ENCODE peak calls at places on chromosomes 11 and 22, in ten cellular contexts. E is H1, S is uterus, F is transverse colon, Z is suprapubic skin, J is body of pancreas, V is stomach, G is endothelial cell of umbilical vein, B is A549, O is right lobe of liver. R is an unnamed sample. For H3K4me1, the result is how much of the 10 kb centered on the place peaks cover.

GRCh38 chr11:1907955-1908354 is 11.5 kb upstream of the TNNT3 start:
- DNase-seq in Z (no peak), F (no peak), V (no peak), B (no peak), O (no peak), E (no peak), J (no peak), G (peak), S (peak), R (no peak)

GRCh38 chr11:102559839-102560238 is 29.3 kb upstream of the MMP7 start:
- DNase-seq in E (no peak), J (no peak), F (no peak), O (no peak), S (no peak), V (no peak), G (no peak), Z (no peak), B (no peak), R (no peak)

GRCh38 chr22:16960884-16961249 is 47.2 kb downstream of the GAB4 start:
- DNase-seq in F (no peak), V (no peak), S (no peak), G (no peak), O (no peak), E (no peak), Z (no peak), J (no peak), B (no peak), R (no peak)

GRCh38 chr11:110912437-110912836 is 200.2 kb upstream of the ARHGAP20 start:
- DNase-seq in S (no peak), B (no peak), V (no peak), F (no peak), J (no peak), G (no peak), Z (no peak), E (no peak), O (no peak), R (no peak)

GRCh38 chr22:43273902-43274484 is 69.2 kb downstream of the SCUBE1 start:
- DNase-seq in F (no peak), E (peak), J (peak), O (no peak), B (peak), Z (no peak), G (peak), S (peak), V (peak), R (no peak)

GRCh38 chr11:130711193-130711592 is 205.1 kb downstream of the SNX19 start:
- DNase-seq in V (no peak), E (no peak), S (no peak), O (no peak), F (no peak), Z (no peak), G (no peak), J (no peak), B (no peak), R (no peak)

GRCh38 chr11:10317776-10318526 is 13.1 kb downstream of the ADM start:
- DNase-seq in F (no peak), V (no peak), B (no peak), Z (no peak), J (no peak), S (no peak), E (no peak), G (no peak), O (no peak), R (no peak)

GRCh38 chr11:94281321-94281720 is 23.1 kb upstream of the IZUMO1R start:
- DNase-seq in V (no peak), F (no peak), Z (no peak), B (no peak), S (no peak), G (no peak), O (no peak), J (no peak), E (no peak), R (no peak)

GRCh38 chr22:23537421-23537820 is 42.7 kb downstream of the IGLL1 start:
- DNase-seq in E (no peak), V (no peak), B (no peak), F (no peak), O (no peak), Z (peak), J (no peak), G (no peak), S (no peak), R (no peak)

GRCh38 chr11:130671801-130672700 is 223.6 kb downstream of the ADAMTS15 start:
- DNase-seq in Z (no peak), E (no peak), G (no peak), S (peak), O (no peak), F (peak), B (peak), J (peak), V (peak), R (no peak)

GRCh38 chr22:32794449-32795213 is 6.9 kb upstream of the TIMP3 start:
- DNase-seq in G (no peak), V (no peak), O (no peak), Z (no peak), E (no peak), J (no peak), F (no peak), B (no peak), S (no peak), R (no peak)

GRCh38 chr11:12674936-12675696 is 895 bp downstream of the TEAD1 start:
- DNase-seq in F (no peak), O (peak), G (peak), J (peak), B (no peak), E (no peak), S (peak), V (peak), Z (peak), R (no peak)

GRCh38 chr11:79273781-79274180 is 167.0 kb downstream of the TENM4 start:
- DNase-seq in Z (no peak), S (no peak), B (no peak), V (no peak), O (no peak), J (no peak), G (no peak), F (no peak), E (no peak), R (no peak)

GRCh38 chr11:10019906-10020682 is 273.9 kb downstream of the SBF2 start:
- DNase-seq in E (no peak), G (peak), J (peak), O (no peak), Z (no peak), F (peak), S (no peak), V (peak), B (no peak), R (no peak)

GRCh38 chr11:1228183-1228821 is 5.4 kb downstream of the MUC5B start:
- DNase-seq in Z (peak), O (peak), E (peak), J (no peak), G (no peak), B (no peak), S (no peak), V (no peak), F (peak), R (no peak)

GRCh38 chr11:63023851-63024648 is 8.4 kb upstream of the SLC22A8 start:
- DNase-seq in V (peak), B (peak), G (peak), E (peak), O (peak), F (peak), J (peak), S (peak), Z (peak), R (peak)

GRCh38 chr11:78910322-78910721 is 335.7 kb upstream of the NARS2 start:
- DNase-seq in Z (no peak), S (no peak), B (no peak), J (no peak), F (no peak), G (no peak), V (no peak), E (no peak), O (no peak), R (no peak)

GRCh38 chr22:24843048-24843447 is 37.0 kb downstream of the SGSM1 start:
- DNase-seq in G (no peak), Z (no peak), J (no peak), E (no peak), O (no peak), S (no peak), V (no peak), F (no peak), B (no peak), R (no peak)

DNA sequence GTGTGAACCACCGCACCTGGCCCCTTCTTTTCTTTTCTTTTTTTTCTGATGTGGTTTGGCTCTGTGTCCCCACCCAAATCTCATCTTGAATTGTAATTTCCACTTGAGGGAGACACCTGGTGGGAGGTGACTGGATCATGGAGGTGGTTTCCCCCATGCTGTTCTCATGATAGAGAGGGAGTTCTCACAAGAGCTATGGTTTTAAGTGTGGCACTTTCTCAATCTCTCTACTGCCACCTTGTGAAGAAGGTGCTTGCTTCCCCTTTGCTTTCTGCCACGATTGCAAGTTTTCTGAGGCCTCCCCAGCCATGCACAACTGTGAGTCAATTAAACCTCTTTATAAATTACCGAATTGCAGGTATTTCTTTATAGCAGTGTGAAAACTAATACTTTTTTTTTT is 4.9 kb upstream of the TCN2 start:
- DNase-seq in J (peak), Z (no peak), B (peak), G (peak), E (no peak), F (no peak), V (no peak), O (no peak), S (no peak), R (no peak)
- TF ChIP-seq CTCF in J (peak), Z (no peak), B (peak), G (peak), E (peak), F (peak), V (no peak), O (peak), S (no peak), R (no peak)

DNA sequence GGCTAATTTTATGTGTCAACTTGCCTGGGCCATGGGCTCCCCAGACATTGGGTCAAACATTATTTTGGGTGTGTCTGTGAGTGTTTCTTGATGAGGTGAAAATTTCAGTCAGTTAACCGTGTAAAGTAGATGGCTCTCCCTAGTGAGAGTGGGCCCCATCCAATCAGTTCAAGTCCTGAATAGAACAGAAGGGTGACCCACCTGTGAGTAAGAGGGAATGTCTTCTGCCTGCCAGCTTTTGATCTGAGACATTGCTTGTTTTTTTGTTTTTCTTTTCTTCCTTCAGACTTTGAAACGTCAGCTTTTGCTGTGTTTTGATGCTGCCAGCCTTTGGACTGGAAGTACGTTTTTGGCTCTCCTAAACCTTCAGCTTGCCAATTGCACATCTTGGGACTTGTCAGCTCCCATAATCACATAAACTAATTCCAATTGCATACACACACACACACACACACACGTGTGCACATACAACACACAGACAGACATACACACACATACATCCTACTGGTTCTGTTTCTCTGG is 300.1 kb downstream of the CNTN5 start:
- DNase-seq in Z (no peak), J (no peak), E (no peak), V (no peak), B (no peak), S (no peak), F (no peak), O (no peak), G (no peak), R (no peak)
- TF ChIP-seq POLR2A in Z (no peak), J (no peak), E (no peak), V (no peak), B (no peak), S (no peak), F (no peak), O (no peak), G (no peak), R (no peak)

DNA sequence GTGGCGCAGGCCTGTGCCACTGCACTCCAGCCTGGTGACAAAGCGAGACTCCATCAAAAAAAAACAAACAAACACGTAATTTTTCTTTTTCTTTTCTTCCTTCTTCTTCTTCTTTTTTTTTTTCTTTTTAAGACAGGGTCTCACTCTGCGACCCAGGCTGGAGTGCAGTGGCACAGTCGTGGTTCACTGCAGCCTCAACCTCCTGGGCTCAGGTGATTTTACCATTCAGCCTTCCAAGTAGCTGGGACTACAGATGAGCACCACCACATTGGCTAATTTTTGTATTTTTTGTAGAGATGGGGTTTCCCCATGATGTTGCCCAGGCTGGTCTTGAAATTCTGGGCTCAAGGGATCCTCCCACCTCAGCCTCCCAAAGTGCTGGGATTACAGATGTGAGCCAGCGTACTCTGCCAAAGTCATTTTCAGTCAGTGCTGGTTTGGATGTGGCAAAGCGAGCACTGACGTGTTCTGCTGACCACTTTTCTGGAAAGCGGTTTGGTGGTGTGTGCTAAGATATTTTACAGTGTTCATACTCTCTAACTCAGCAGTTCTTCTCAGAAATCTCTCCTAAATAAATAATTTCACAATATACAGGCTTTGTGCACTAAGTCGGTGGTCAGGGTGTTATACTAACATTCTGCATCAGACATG is 10.7 kb downstream of the FAM118A start:
- DNase-seq in G (no peak), F (no peak), B (no peak), S (no peak), E (no peak), J (no peak), Z (no peak), V (no peak), O (no peak), R (no peak)
- H3K4me1 ChIP-seq in G (under half), F (under half), B (under half), S (under half), E (under half), J (under half), Z (half or more), V (under half), O (under half), R (under half)

GRCh38 chr11:125062931-125063428 is at the start of gene SLC37A2:
- DNase-seq in S (peak), Z (peak), E (no peak), B (peak), F (peak), G (peak), V (peak), O (peak), J (peak), R (no peak)
- TF ChIP-seq CTCF in S (peak), Z (no peak), E (no peak), B (no peak), F (no peak), G (peak), V (no peak), O (peak), J (peak), R (peak)

GRCh38 chr11:88330826-88331428 is 6.6 kb downstream of the CTSC start:
- DNase-seq in O (no peak), V (no peak), F (no peak), E (no peak), B (no peak), J (no peak), Z (no peak), S (no peak), G (no peak), R (no peak)
- TF ChIP-seq POLR2A in O (no peak), V (no peak), F (no peak), E (peak), B (no peak), J (no peak), Z (no peak), S (no peak), G (no peak), R (no peak)

GRCh38 chr11:8758619-8759169 is 76.1 kb downstream of the RPL27A start:
- DNase-seq in G (no peak), S (no peak), Z (peak), F (no peak), B (no peak), V (no peak), J (no peak), O (no peak), E (no peak), R (no peak)
- H3K4me1 ChIP-seq in G (under half), S (under half), Z (under half), F (half or more), B (under half), V (half or more), J (half or more), O (under half), E (under half), R (under half)

GRCh38 chr11:107973641-107974040 is 35.1 kb upstream of the CUL5 start:
- DNase-seq in J (no peak), E (no peak), Z (no peak), G (no peak), F (no peak), O (no peak), S (no peak), B (no peak), V (no peak), R (no peak)

GRCh38 chr11:107970049-107970448 is 38.6 kb upstream of the CUL5 start:
- DNase-seq in V (no peak), G (no peak), B (no peak), F (no peak), O (no peak), E (no peak), S (no peak), J (no peak), Z (no peak), R (no peak)

DNA sequence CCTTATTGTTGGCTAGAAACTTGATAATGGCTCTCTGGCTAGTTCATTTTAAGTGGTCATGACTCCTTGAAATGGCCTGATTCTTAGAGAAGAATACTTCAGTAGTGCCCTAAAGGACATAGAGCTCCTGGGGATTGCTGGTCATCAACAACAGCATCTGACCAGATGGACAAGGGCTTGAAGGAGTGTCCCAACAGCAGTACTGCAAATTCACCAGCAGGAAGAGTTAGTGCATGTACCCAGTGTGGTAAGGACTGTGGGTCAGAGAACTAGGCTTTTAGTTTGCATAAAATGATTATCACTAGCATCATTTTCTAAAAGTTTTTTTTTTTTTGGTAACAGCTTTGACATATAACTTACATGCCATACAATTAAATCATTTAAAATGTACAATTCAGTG is 39.5 kb upstream of the CUL5 start:
- DNase-seq in E (no peak), Z (no peak), S (no peak), F (no peak), O (no peak), B (peak), V (no peak), J (no peak), G (no peak), R (no peak)
- TF ChIP-seq CTCF in E (peak), Z (no peak), S (no peak), F (no peak), O (no peak), B (no peak), V (no peak), J (no peak), G (no peak), R (no peak)

GRCh38 chr11:66646875-66647274 is 8.4 kb downstream of the RBM4 start:
- DNase-seq in E (no peak), G (no peak), S (no peak), F (no peak), V (no peak), O (no peak), Z (no peak), J (no peak), B (no peak), R (no peak)
- TF ChIP-seq POLR2A in E (no peak), G (no peak), S (no peak), F (no peak), V (no peak), O (no peak), Z (no peak), J (no peak), B (no peak), R (no peak)